ENCODE peak calls at places on chromosomes 3 and 15, in four cellular contexts. W is tibial artery, G is fibroblast of lung, B is PC-3. J is an unnamed sample. For H3K36me3, the result is how much of the 10 kb centered on the place peaks cover.

GRCh38 chr3:32467333-32468070 is 35.1 kb downstream of the CMTM6 start:
- DNase-seq in B (peak), W (peak), G (peak), J (peak)

GRCh38 chr15:52499506-52499905 is 29.2 kb downstream of the MYO5A start:
- DNase-seq in G (no peak), B (no peak), W (no peak), J (no peak)

GRCh38 chr15:100687532-100688215 is 85.3 kb downstream of the ASB7 start:
- DNase-seq in B (peak), W (no peak), G (peak), J (peak)

GRCh38 chr3:185233328-185233727 is 20.5 kb downstream of the EHHADH start:
- DNase-seq in G (no peak), B (no peak), W (no peak), J (no peak)

GRCh38 chr15:51131596-51132290 is 37.0 kb upstream of the TNFAIP8L3 start:
- DNase-seq in W (no peak), B (no peak), G (no peak), J (no peak)

GRCh38 chr15:43105077-43105769 is 615 bp downstream of the UBR1 start:
- DNase-seq in B (peak), G (peak), W (no peak), J (no peak)

GRCh38 chr3:105691053-105691452 is 177.8 kb downstream of the CBLB start:
- DNase-seq in W (no peak), B (no peak), G (peak), J (no peak)

GRCh38 chr15:41979493-41980266 is 7.3 kb upstream of the EHD4 start:
- DNase-seq in B (peak), W (no peak), G (no peak), J (no peak)

GRCh38 chr3:61449327-61450040 is 111.9 kb upstream of the PTPRG start:
- DNase-seq in B (no peak), G (no peak), W (no peak), J (no peak)

DNA sequence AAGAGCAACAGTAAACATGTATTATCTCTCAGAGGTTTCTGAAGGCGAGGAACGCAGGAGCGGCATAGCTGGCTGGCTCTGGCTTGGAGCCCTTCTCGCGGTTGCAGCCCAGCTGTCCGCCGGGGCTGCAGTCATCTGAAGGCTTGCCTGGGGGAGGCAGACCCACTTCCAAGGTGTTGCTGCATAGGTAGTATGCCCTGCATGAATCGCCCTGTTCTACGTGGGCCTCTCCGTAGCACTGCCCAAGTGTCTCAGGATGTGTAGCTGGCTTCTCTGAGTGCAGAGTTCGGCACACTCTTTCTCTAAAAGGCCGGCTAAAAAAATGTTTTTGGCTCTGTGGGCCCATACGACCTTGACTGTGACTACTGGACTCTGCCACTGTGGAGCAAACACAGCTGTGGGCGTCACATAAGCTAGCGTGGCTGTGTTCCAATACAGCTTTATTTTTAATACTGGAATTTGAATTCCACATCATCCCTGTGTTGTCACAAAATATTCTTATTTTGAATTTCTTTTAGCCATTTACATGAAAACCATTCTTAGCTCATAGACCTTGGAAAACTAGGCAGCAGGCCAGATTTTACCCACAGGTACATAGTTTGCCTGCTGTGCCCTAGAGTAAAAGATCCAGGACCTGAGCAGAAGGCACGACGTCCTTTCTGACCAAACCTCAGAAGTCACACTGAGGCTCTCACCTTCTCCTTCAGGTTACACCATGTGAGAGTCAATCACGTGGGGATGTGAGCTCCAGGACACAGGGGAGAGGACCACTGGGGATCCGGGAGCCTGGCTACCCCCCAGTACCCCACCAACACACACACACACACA is 55.9 kb downstream of the PGPEP1L start:
- DNase-seq in B (no peak), W (no peak), G (no peak), J (no peak)
- H3K36me3 ChIP-seq in B (under half), W (under half), G (under half), J (under half)

GRCh38 chr3:111667621-111668239 is 72.6 kb upstream of the ZBED2 start:
- DNase-seq in W (peak), G (peak), B (no peak), J (no peak)
- H3K4me3 ChIP-seq in W (no peak), G (no peak), B (no peak), J (no peak)

GRCh38 chr3:46906471-46907058 is 29.0 kb downstream of the PTH1R start:
- DNase-seq in B (no peak), G (no peak), W (peak), J (no peak)

GRCh38 chr3:46908294-46908985 is 30.9 kb downstream of the PTH1R start:
- DNase-seq in B (peak), W (peak), G (peak), J (no peak)

GRCh38 chr3:46907271-46907670 is 29.8 kb downstream of the PTH1R start:
- DNase-seq in W (peak), G (no peak), B (no peak), J (no peak)

GRCh38 chr3:46908986-46909534 is 31.5 kb downstream of the PTH1R start:
- DNase-seq in G (no peak), W (no peak), B (no peak), J (no peak)

DNA sequence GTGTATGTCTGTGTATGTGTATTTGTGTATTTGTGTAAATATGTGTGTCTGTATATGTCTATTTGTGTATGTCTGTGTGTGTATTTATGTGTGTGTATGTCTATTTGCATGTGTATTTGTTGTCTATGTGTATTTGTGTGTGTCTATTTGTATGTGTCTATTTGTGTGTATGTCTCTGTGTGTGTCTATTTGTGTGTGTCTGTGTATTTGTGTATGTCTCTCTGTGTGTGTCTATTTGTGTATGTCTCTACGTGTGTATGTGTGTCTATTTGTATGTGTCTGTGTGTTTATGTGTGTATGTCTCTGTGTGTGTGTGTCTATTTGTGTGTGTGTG is 30.4 kb downstream of the PTH1R start:
- DNase-seq in G (no peak), W (no peak), B (no peak), J (no peak)
- TF ChIP-seq CTCF in G (no peak), W (no peak), B (no peak), J (peak)

DNA sequence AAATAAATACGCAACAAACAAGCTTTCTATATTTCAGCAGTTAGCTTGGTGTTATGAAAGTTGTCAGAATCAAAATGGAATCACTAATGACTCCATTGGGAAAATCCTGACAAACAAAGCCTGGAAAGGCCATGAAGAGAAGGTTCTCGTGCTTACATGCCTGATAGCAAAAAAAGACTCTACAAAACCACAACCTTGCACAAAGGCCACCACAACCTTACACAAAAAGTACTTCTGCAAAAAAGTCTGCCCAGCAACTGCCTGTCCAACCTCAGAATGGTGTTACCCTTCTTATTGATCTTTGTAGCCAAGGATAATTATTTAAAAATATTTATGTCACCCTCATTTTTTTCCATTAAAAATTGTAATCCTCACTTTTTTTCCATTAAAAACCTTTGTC is 14.4 kb upstream of the PLSCR1 start:
- DNase-seq in W (no peak), G (no peak), B (no peak), J (no peak)
- H3K36me3 ChIP-seq in W (under half), G (under half), B (under half), J (under half)

DNA sequence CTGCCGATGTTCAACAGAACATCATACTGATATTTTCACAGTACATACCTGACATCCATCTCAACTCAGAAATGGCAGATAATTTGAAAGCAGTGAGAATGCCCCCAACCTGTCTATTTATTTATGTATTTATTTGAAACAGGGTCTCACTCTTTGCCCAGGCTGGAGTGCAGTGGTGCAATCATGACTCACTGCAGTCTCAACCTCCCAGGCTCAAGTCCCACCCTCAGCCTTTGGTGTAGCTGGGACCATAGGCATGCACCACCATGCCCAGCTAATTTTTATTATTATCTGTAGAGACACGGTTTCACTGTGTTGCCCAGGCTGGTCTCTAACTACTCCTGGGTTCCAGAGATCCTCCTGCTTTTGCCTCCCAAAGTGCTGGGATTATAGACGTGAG is 107.7 kb upstream of the SLC2A2 start:
- DNase-seq in B (no peak), W (no peak), G (no peak), J (no peak)
- H3K4me3 ChIP-seq in B (no peak), W (no peak), G (no peak), J (no peak)

GRCh38 chr3:45980229-45980813 is 15.3 kb downstream of the FYCO1 start:
- DNase-seq in W (no peak), G (no peak), B (no peak), J (no peak)

GRCh38 chr3:45981321-45982038 is 14.1 kb downstream of the FYCO1 start:
- DNase-seq in W (no peak), B (no peak), G (peak), J (peak)

GRCh38 chr3:45978348-45978747 is 17.3 kb downstream of the FYCO1 start:
- DNase-seq in W (no peak), G (no peak), B (peak), J (no peak)

GRCh38 chr3:45979378-45979777 is 16.2 kb downstream of the FYCO1 start:
- DNase-seq in G (no peak), W (no peak), B (no peak), J (no peak)

DNA sequence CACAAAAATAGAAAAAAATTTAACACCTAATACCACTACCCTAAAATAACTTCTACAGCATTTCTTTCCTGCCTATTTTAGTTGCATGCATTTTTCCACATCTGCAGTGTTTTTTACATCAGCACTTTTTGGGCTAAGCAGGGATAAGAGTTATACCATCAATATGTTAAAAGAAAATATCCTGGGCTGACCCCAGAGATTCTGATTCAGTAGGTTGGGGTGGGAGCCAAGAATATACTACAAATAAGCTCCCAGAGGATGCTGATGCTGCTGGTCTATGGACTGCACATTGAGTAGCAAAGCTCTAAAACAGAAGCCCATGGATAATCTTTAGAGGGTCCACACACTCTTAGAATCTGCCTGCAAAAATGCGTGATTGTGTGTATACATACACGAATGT is 14.8 kb downstream of the FYCO1 start:
- DNase-seq in B (no peak), W (no peak), G (peak), J (no peak)
- TF ChIP-seq CTCF in B (no peak), W (no peak), G (no peak), J (no peak)

GRCh38 chr15:67190326-67190725 is 64.1 kb downstream of the AAGAB start:
- DNase-seq in W (no peak), B (no peak), G (no peak), J (no peak)

GRCh38 chr15:67188551-67189218 is 65.8 kb downstream of the AAGAB start:
- DNase-seq in G (peak), B (no peak), W (no peak), J (no peak)

GRCh38 chr15:67190813-67191212 is 63.6 kb downstream of the AAGAB start:
- DNase-seq in B (no peak), W (no peak), G (no peak), J (no peak)

GRCh38 chr15:67187351-67187854 is 67.1 kb downstream of the AAGAB start:
- DNase-seq in W (peak), B (no peak), G (no peak), J (no peak)

GRCh38 chr15:67189326-67190051 is 65.0 kb downstream of the AAGAB start:
- DNase-seq in B (no peak), W (peak), G (no peak), J (no peak)
- H3K36me3 ChIP-seq in B (half or more), W (under half), G (half or more), J (under half)